ENCODE peak calls at places on chromosome 16, in nine cellular contexts. G, M, A, H, K, I, L, S and B are unnamed samples.

GRCh38 chr16:83977056-83977815 is 9.2 kb downstream of the NECAB2 start:
- DNase-seq in S (no peak), G (no peak), A (no peak), I (no peak), L (no peak), M (no peak), K (no peak), H (no peak), B (no peak)

GRCh38 chr16:14181371-14182050 is 110.4 kb downstream of the MRTFB start:
- DNase-seq in H (no peak), I (no peak), A (no peak), M (no peak), G (peak; percentile 81), L (no peak), S (no peak), K (no peak), B (no peak)

GRCh38 chr16:85888405-85889331 is 10.3 kb upstream of the IRF8 start:
- DNase-seq in H (no peak), A (no peak), G (peak; percentile 41), M (no peak), S (peak; percentile 47), I (no peak), K (no peak), L (peak; percentile 9), B (no peak)

GRCh38 chr16:67518676-67519075 is 10.0 kb upstream of the RIPOR1 start:
- DNase-seq in K (no peak), I (no peak), A (no peak), G (no peak), S (no peak), M (no peak), H (no peak), L (no peak), B (no peak)

GRCh38 chr16:56684256-56684925 is 2.1 kb downstream of the MT1X start:
- DNase-seq in H (no peak), L (no peak), G (no peak), S (no peak), A (no peak), M (peak; percentile 36), K (no peak), I (no peak), B (no peak)

GRCh38 chr16:1093284-1094123 is 2.5 kb downstream of the C1QTNF8 start:
- DNase-seq in M (no peak), A (no peak), H (no peak), G (no peak), S (no peak), K (no peak), L (no peak), I (no peak), B (no peak)

GRCh38 chr16:11296706-11297491 is 15.8 kb upstream of the PRM1 start:
- DNase-seq in M (no peak), I (no peak), K (no peak), L (no peak), G (no peak), A (no peak), H (no peak), S (no peak), B (no peak)

GRCh38 chr16:24748242-24748641 is 18.8 kb downstream of the TNRC6A start:
- DNase-seq in M (no peak), S (peak; percentile 75), I (peak; percentile 25), L (no peak), A (peak; percentile 44), G (peak; percentile 71), K (no peak), H (no peak), B (no peak)